ENCODE peak calls at places on chromosomes 13 and 19, in four cellular contexts. One of them, this sample, is unnamed.

GRCh38 chr19:29417048-29417447 is 108.7 kb upstream of the VSTM2B start:
- DNase-seq in WTC11: no peak
- DNase-seq in HepG2: no peak
- DNase-seq in K562: no peak
- DNase-seq in this sample: no peak

GRCh38 chr13:60591348-60591747 is 194.3 kb downstream of the TDRD3 start:
- DNase-seq in HepG2: no peak
- DNase-seq in K562: no peak
- DNase-seq in WTC11: no peak
- DNase-seq in this sample: no peak

GRCh38 chr19:3576696-3577443 is 4.1 kb downstream of the HMG20B start:
- DNase-seq in K562: peak
- DNase-seq in WTC11: peak
- DNase-seq in HepG2: no peak
- DNase-seq in this sample: no peak

GRCh38 chr19:52115526-52116053 is 20.0 kb upstream of the ZNF841 start:
- DNase-seq in K562: no peak
- DNase-seq in HepG2: no peak
- DNase-seq in WTC11: no peak
- DNase-seq in this sample: no peak

GRCh38 chr19:3276341-3276799 is 51.9 kb downstream of the CELF5 start:
- DNase-seq in HepG2: peak
- DNase-seq in WTC11: peak
- DNase-seq in K562: peak
- DNase-seq in this sample: no peak

GRCh38 chr13:26601669-26602068 is 44.2 kb downstream of the WASF3 start:
- DNase-seq in HepG2: no peak
- DNase-seq in WTC11: no peak
- DNase-seq in K562: no peak
- DNase-seq in this sample: peak

GRCh38 chr13:21006141-21007005 is 55.0 kb downstream of the LATS2 start:
- DNase-seq in WTC11: no peak
- DNase-seq in HepG2: no peak
- DNase-seq in K562: no peak
- DNase-seq in this sample: no peak

GRCh38 chr13:25281937-25282332 is 5.4 kb downstream of the MTMR6 start:
- DNase-seq in K562: no peak
- DNase-seq in HepG2: no peak
- DNase-seq in WTC11: no peak
- DNase-seq in this sample: no peak

GRCh38 chr19:49555600-49556411 is 24.6 kb downstream of the NOSIP start:
- DNase-seq in K562: peak
- DNase-seq in WTC11: peak
- DNase-seq in HepG2: no peak
- DNase-seq in this sample: no peak

GRCh38 chr19:40341601-40342482 is 6.4 kb downstream of the C19orf47 start:
- DNase-seq in WTC11: no peak
- DNase-seq in K562: no peak
- DNase-seq in HepG2: no peak
- DNase-seq in this sample: no peak

GRCh38 chr13:75797719-75798118 is 161.6 kb downstream of the LMO7 start:
- DNase-seq in HepG2: no peak
- DNase-seq in WTC11: no peak
- DNase-seq in K562: no peak
- DNase-seq in this sample: no peak

GRCh38 chr19:1647664-1648155 is 4.7 kb downstream of the TCF3 start:
- DNase-seq in WTC11: no peak
- DNase-seq in K562: no peak
- DNase-seq in HepG2: no peak
- DNase-seq in this sample: no peak

GRCh38 chr13:67343777-67344176 is 113.6 kb upstream of the PCDH9 start:
- DNase-seq in K562: no peak
- DNase-seq in HepG2: no peak
- DNase-seq in WTC11: no peak
- DNase-seq in this sample: no peak

GRCh38 chr13:95226932-95227718 is 74.1 kb downstream of the ABCC4 start:
- DNase-seq in K562: no peak
- DNase-seq in HepG2: no peak
- DNase-seq in WTC11: no peak
- DNase-seq in this sample: peak

GRCh38 chr13:41588899-41589298 is 131.5 kb downstream of the RGCC start:
- DNase-seq in K562: peak
- DNase-seq in HepG2: peak
- DNase-seq in WTC11: no peak
- DNase-seq in this sample: no peak

GRCh38 chr19:40585677-40586422 is 9.2 kb downstream of the SHKBP1 start:
- DNase-seq in WTC11: no peak
- DNase-seq in K562: no peak
- DNase-seq in HepG2: no peak
- DNase-seq in this sample: no peak

GRCh38 chr13:99959538-99960230 is 11.9 kb downstream of the ZIC5 start:
- DNase-seq in HepG2: no peak
- DNase-seq in WTC11: peak
- DNase-seq in K562: no peak
- DNase-seq in this sample: no peak

GRCh38 chr19:53130506-53130905 is 2.2 kb downstream of the ZNF415 start:
- DNase-seq in K562: no peak
- DNase-seq in HepG2: no peak
- DNase-seq in WTC11: no peak
- DNase-seq in this sample: no peak

GRCh38 chr13:42633495-42633894 is 59.5 kb downstream of the TNFSF11 start:
- DNase-seq in HepG2: no peak
- DNase-seq in WTC11: no peak
- DNase-seq in K562: no peak
- DNase-seq in this sample: no peak

GRCh38 chr19:47227347-47228167 is 3.4 kb downstream of the BBC3 start:
- DNase-seq in HepG2: peak
- DNase-seq in WTC11: peak
- DNase-seq in K562: peak
- DNase-seq in this sample: peak

GRCh38 chr13:29160862-29161261 is 340.7 kb downstream of the MTUS2 start:
- DNase-seq in HepG2: no peak
- DNase-seq in K562: no peak
- DNase-seq in WTC11: no peak
- DNase-seq in this sample: no peak

GRCh38 chr13:45102136-45102802 is 18.0 kb upstream of the GTF2F2 start:
- DNase-seq in HepG2: no peak
- DNase-seq in WTC11: no peak
- DNase-seq in K562: no peak
- DNase-seq in this sample: no peak

GRCh38 chr19:42316223-42317211 is 3.4 kb downstream of the TMEM145 start:
- DNase-seq in K562: no peak
- DNase-seq in HepG2: peak
- DNase-seq in WTC11: no peak
- DNase-seq in this sample: peak

GRCh38 chr19:2540646-2541454 is 64.9 kb downstream of the GADD45B start:
- DNase-seq in HepG2: peak
- DNase-seq in WTC11: peak
- DNase-seq in K562: no peak
- DNase-seq in this sample: no peak

GRCh38 chr19:42175952-42176648 is 41.4 kb downstream of the DEDD2 start:
- DNase-seq in HepG2: no peak
- DNase-seq in WTC11: peak
- DNase-seq in K562: no peak
- DNase-seq in this sample: no peak

GRCh38 chr19:2099054-2099501 is 2.4 kb downstream of the IZUMO4 start:
- DNase-seq in HepG2: no peak
- DNase-seq in K562: no peak
- DNase-seq in WTC11: no peak
- DNase-seq in this sample: no peak

GRCh38 chr19:50639121-50640112 is at the start of gene SYT3:
- DNase-seq in HepG2: no peak
- DNase-seq in K562: peak
- DNase-seq in WTC11: peak
- DNase-seq in this sample: no peak

GRCh38 chr13:71625694-71626093 is 241.3 kb downstream of the DACH1 start:
- DNase-seq in HepG2: no peak
- DNase-seq in WTC11: no peak
- DNase-seq in K562: no peak
- DNase-seq in this sample: no peak

GRCh38 chr13:76713280-76713679 is 172.9 kb downstream of the KCTD12 start:
- DNase-seq in HepG2: no peak
- DNase-seq in WTC11: no peak
- DNase-seq in K562: no peak
- DNase-seq in this sample: no peak

GRCh38 chr13:97440598-97440997 is 6.6 kb downstream of the RAP2A start:
- DNase-seq in K562: no peak
- DNase-seq in HepG2: no peak
- DNase-seq in WTC11: no peak
- DNase-seq in this sample: no peak

GRCh38 chr13:22189176-22190048 is 518.5 kb downstream of the FGF9 start:
- DNase-seq in HepG2: no peak
- DNase-seq in K562: no peak
- DNase-seq in WTC11: no peak
- DNase-seq in this sample: no peak

GRCh38 chr19:11581740-11582139 is 4.3 kb upstream of the ACP5 start:
- DNase-seq in WTC11: no peak
- DNase-seq in HepG2: no peak
- DNase-seq in K562: peak
- DNase-seq in this sample: peak

GRCh38 chr19:11576186-11576585 is 1.3 kb downstream of the ACP5 start:
- DNase-seq in WTC11: no peak
- DNase-seq in HepG2: no peak
- DNase-seq in K562: no peak
- DNase-seq in this sample: no peak

GRCh38 chr19:11578342-11579142 is 1.1 kb upstream of the ACP5 start:
- DNase-seq in WTC11: peak
- DNase-seq in HepG2: peak
- DNase-seq in K562: peak
- DNase-seq in this sample: no peak

GRCh38 chr19:11577451-11578341 is at the start of gene ACP5:
- DNase-seq in HepG2: no peak
- DNase-seq in K562: no peak
- DNase-seq in WTC11: no peak
- DNase-seq in this sample: no peak

GRCh38 chr19:11580665-11581418 is 3.4 kb upstream of the ACP5 start:
- DNase-seq in WTC11: no peak
- DNase-seq in K562: no peak
- DNase-seq in HepG2: no peak
- DNase-seq in this sample: no peak
- TF ChIP-seq NR2C2 in WTC11: no peak
- TF ChIP-seq NR2C2 in K562: no peak
- TF ChIP-seq NR2C2 in HepG2: no peak
- TF ChIP-seq NR2C2 in this sample: no peak

DNA sequence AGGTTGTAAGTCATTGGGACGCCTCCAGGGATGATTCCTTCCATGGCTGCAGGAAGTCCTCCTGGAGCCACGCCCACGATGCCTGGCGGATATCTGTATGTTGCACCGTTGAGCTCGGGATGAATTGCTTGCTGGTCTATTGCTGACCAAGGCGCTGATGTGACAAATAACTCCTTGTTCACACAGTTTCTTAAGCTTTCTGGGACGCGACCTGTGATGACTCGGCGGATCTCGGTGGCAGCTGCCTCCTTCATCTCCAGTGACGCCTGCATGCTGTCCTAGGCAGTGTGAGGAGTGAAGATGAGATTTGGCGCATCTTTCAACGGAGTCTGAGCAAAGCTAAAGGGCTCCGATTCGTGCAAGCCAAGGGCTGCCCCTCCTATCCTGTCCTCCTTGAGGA is 7.6 kb upstream of the ZNF566 start:
- DNase-seq in WTC11: no peak
- DNase-seq in HepG2: no peak
- DNase-seq in K562: no peak
- DNase-seq in this sample: no peak
- TF ChIP-seq NR2C2 in WTC11: no peak
- TF ChIP-seq NR2C2 in HepG2: no peak
- TF ChIP-seq NR2C2 in K562: no peak
- TF ChIP-seq NR2C2 in this sample: no peak

GRCh38 chr13:39149896-39150295 is 111.6 kb downstream of the NHLRC3 start:
- DNase-seq in WTC11: no peak
- DNase-seq in HepG2: no peak
- DNase-seq in K562: no peak
- DNase-seq in this sample: no peak

GRCh38 chr13:39148513-39148961 is 110.3 kb downstream of the NHLRC3 start:
- DNase-seq in K562: no peak
- DNase-seq in HepG2: no peak
- DNase-seq in WTC11: no peak
- DNase-seq in this sample: no peak

GRCh38 chr13:39144391-39144790 is 106.1 kb downstream of the NHLRC3 start:
- DNase-seq in K562: no peak
- DNase-seq in WTC11: no peak
- DNase-seq in HepG2: no peak
- DNase-seq in this sample: no peak

DNA sequence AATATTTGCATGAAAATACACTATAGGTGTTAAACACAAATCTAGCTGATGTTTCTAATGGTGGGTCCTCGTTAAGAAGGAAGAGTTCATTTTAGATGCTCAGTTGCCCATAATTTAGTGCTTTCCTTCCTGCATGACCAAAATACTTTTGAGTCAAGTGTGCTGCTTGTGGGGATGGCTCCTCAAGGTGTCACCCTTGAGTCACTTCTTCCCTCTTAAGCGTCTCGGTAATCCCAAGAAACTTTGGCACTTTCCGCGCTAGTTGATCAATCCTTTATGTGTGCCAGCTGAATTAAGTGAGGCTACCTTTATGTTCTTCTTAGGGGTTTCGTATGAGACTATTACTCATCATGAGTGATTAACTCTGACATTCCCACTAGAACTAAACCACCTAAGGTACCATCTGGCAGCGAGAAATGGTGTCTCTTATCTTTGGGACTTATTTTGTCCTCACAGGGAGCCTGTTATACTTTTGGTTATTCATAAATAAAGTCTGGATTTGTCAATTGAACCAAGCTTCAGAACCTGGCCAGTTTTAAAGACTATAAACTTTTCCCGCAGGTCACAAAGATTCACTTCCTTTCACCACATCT is 106.8 kb downstream of the NHLRC3 start:
- DNase-seq in K562: peak
- DNase-seq in WTC11: peak
- DNase-seq in HepG2: no peak
- DNase-seq in this sample: no peak
- TF ChIP-seq NR2C2 in K562: no peak
- TF ChIP-seq NR2C2 in WTC11: no peak
- TF ChIP-seq NR2C2 in HepG2: no peak
- TF ChIP-seq NR2C2 in this sample: no peak

DNA sequence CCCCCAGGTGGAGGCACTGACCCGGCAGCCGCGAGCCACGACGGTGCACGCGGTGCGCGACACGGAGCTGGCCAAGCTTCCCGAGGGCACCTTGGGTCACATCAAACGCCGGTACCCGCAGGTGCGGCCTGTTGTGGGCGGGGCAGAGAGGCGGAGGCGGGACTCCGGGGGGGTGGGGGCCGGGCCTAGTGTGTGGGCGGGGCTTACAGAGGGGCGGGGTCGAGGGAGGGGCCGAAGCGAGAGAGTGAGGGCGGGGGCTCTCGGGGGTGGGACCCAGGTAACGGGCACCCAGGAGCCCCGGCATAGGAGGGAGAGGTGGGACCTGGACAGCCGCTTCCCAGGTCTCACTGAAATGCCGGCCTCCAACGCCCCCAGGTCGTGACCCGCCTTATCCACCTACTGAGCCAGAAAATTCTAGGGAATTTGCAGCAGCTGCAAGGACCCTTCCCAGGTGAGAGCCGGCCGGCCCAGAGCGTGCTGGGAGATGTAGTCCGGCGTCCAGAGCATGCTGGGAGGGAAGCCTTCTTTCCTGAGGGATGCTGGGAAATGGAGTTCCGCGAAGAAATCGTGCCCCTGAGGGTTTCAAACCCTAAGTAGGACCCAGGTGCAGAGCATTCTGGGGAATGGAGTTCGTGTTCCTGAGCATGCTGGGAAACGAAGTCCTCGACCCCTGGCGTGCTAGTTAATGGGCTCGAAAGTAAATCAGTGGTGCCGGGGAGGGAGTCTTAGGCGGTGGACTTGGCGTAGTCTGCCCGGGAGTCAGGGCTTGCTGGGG is 15.7 kb downstream of the PNPLA6 start:
- DNase-seq in WTC11: peak
- DNase-seq in K562: peak
- DNase-seq in HepG2: no peak
- DNase-seq in this sample: no peak
- TF ChIP-seq NR2C2 in WTC11: no peak
- TF ChIP-seq NR2C2 in K562: no peak
- TF ChIP-seq NR2C2 in HepG2: no peak
- TF ChIP-seq NR2C2 in this sample: no peak

This sample was measured in GM12878.